ENCODE peak calls at places on chromosomes 13 and 19, in nine cellular contexts. One of them, this sample, is unnamed.

GRCh38 chr13:112959701-112960542 is 9.1 kb upstream of the MCF2L start:
- DNase-seq in stimulated activated CD8-positive, alpha-beta memory T cell treated with anti-CD3 and anti-CD28 coated beads, Interleukin-15, amount 100 ng/mL, for 4 hours: no peak
- DNase-seq in right cardiac atrium: peak
- DNase-seq in choroid plexus epithelial cell: no peak
- DNase-seq in RWPE1: no peak
- DNase-seq in T-helper 2 cell: no peak
- DNase-seq in C1 segment of cervical spinal cord: no peak
- DNase-seq in coronary artery: no peak
- DNase-seq in cerebellar cortex: no peak
- DNase-seq in this sample: no peak

GRCh38 chr13:80442613-80443012 is 101.7 kb upstream of the SPRY2 start:
- DNase-seq in stimulated activated CD8-positive, alpha-beta memory T cell treated with anti-CD3 and anti-CD28 coated beads, Interleukin-15, amount 100 ng/mL, for 4 hours: no peak
- DNase-seq in right cardiac atrium: no peak
- DNase-seq in choroid plexus epithelial cell: no peak
- DNase-seq in RWPE1: no peak
- DNase-seq in T-helper 2 cell: no peak
- DNase-seq in C1 segment of cervical spinal cord: no peak
- DNase-seq in coronary artery: no peak
- DNase-seq in cerebellar cortex: no peak
- DNase-seq in this sample: no peak

GRCh38 chr19:30135797-30136196 is 193.8 kb downstream of the URI1 start:
- DNase-seq in stimulated activated CD8-positive, alpha-beta memory T cell treated with anti-CD3 and anti-CD28 coated beads, Interleukin-15, amount 100 ng/mL, for 4 hours: no peak
- DNase-seq in right cardiac atrium: no peak
- DNase-seq in choroid plexus epithelial cell: no peak
- DNase-seq in RWPE1: no peak
- DNase-seq in T-helper 2 cell: no peak
- DNase-seq in C1 segment of cervical spinal cord: no peak
- DNase-seq in coronary artery: no peak
- DNase-seq in cerebellar cortex: no peak
- DNase-seq in this sample: no peak

GRCh38 chr13:48585456-48585840 is 52.6 kb upstream of the RCBTB2 start:
- DNase-seq in stimulated activated CD8-positive, alpha-beta memory T cell treated with anti-CD3 and anti-CD28 coated beads, Interleukin-15, amount 100 ng/mL, for 4 hours: no peak
- DNase-seq in right cardiac atrium: no peak
- DNase-seq in choroid plexus epithelial cell: peak
- DNase-seq in RWPE1: no peak
- DNase-seq in T-helper 2 cell: no peak
- DNase-seq in C1 segment of cervical spinal cord: no peak
- DNase-seq in coronary artery: no peak
- DNase-seq in cerebellar cortex: peak
- DNase-seq in this sample: no peak

GRCh38 chr13:99087954-99088491 is 110.2 kb upstream of the DOCK9 start:
- DNase-seq in stimulated activated CD8-positive, alpha-beta memory T cell treated with anti-CD3 and anti-CD28 coated beads, Interleukin-15, amount 100 ng/mL, for 4 hours: no peak
- DNase-seq in right cardiac atrium: no peak
- DNase-seq in choroid plexus epithelial cell: no peak
- DNase-seq in RWPE1: no peak
- DNase-seq in T-helper 2 cell: peak
- DNase-seq in C1 segment of cervical spinal cord: no peak
- DNase-seq in coronary artery: no peak
- DNase-seq in cerebellar cortex: no peak
- DNase-seq in this sample: no peak

GRCh38 chr19:8306235-8307054 is 1.7 kb downstream of the CD320 start:
- DNase-seq in stimulated activated CD8-positive, alpha-beta memory T cell treated with anti-CD3 and anti-CD28 coated beads, Interleukin-15, amount 100 ng/mL, for 4 hours: no peak
- DNase-seq in right cardiac atrium: no peak
- DNase-seq in choroid plexus epithelial cell: no peak
- DNase-seq in RWPE1: no peak
- DNase-seq in T-helper 2 cell: no peak
- DNase-seq in C1 segment of cervical spinal cord: no peak
- DNase-seq in coronary artery: no peak
- DNase-seq in cerebellar cortex: no peak
- DNase-seq in this sample: no peak

GRCh38 chr13:99959538-99960230 is 11.9 kb downstream of the ZIC5 start:
- DNase-seq in stimulated activated CD8-positive, alpha-beta memory T cell treated with anti-CD3 and anti-CD28 coated beads, Interleukin-15, amount 100 ng/mL, for 4 hours: no peak
- DNase-seq in right cardiac atrium: no peak
- DNase-seq in choroid plexus epithelial cell: peak
- DNase-seq in RWPE1: no peak
- DNase-seq in T-helper 2 cell: no peak
- DNase-seq in C1 segment of cervical spinal cord: no peak
- DNase-seq in coronary artery: peak
- DNase-seq in cerebellar cortex: peak
- DNase-seq in this sample: no peak

GRCh38 chr13:20313896-20314295 is 81.8 kb upstream of the GJB6 start:
- DNase-seq in stimulated activated CD8-positive, alpha-beta memory T cell treated with anti-CD3 and anti-CD28 coated beads, Interleukin-15, amount 100 ng/mL, for 4 hours: no peak
- DNase-seq in right cardiac atrium: no peak
- DNase-seq in choroid plexus epithelial cell: no peak
- DNase-seq in RWPE1: no peak
- DNase-seq in T-helper 2 cell: no peak
- DNase-seq in C1 segment of cervical spinal cord: no peak
- DNase-seq in coronary artery: no peak
- DNase-seq in cerebellar cortex: no peak
- DNase-seq in this sample: no peak

GRCh38 chr13:95375706-95376105 is 74.5 kb upstream of the ABCC4 start:
- DNase-seq in stimulated activated CD8-positive, alpha-beta memory T cell treated with anti-CD3 and anti-CD28 coated beads, Interleukin-15, amount 100 ng/mL, for 4 hours: no peak
- DNase-seq in right cardiac atrium: no peak
- DNase-seq in choroid plexus epithelial cell: no peak
- DNase-seq in RWPE1: no peak
- DNase-seq in T-helper 2 cell: no peak
- DNase-seq in C1 segment of cervical spinal cord: no peak
- DNase-seq in coronary artery: no peak
- DNase-seq in cerebellar cortex: no peak
- DNase-seq in this sample: no peak

GRCh38 chr19:33348301-33349010 is 25.1 kb upstream of the CEBPG start:
- DNase-seq in stimulated activated CD8-positive, alpha-beta memory T cell treated with anti-CD3 and anti-CD28 coated beads, Interleukin-15, amount 100 ng/mL, for 4 hours: no peak
- DNase-seq in right cardiac atrium: no peak
- DNase-seq in choroid plexus epithelial cell: peak
- DNase-seq in RWPE1: no peak
- DNase-seq in T-helper 2 cell: no peak
- DNase-seq in C1 segment of cervical spinal cord: no peak
- DNase-seq in coronary artery: no peak
- DNase-seq in cerebellar cortex: no peak
- DNase-seq in this sample: no peak

GRCh38 chr13:114124921-114125320 is 7.5 kb downstream of the RASA3 start:
- DNase-seq in stimulated activated CD8-positive, alpha-beta memory T cell treated with anti-CD3 and anti-CD28 coated beads, Interleukin-15, amount 100 ng/mL, for 4 hours: peak
- DNase-seq in right cardiac atrium: no peak
- DNase-seq in choroid plexus epithelial cell: peak
- DNase-seq in RWPE1: no peak
- DNase-seq in T-helper 2 cell: peak
- DNase-seq in C1 segment of cervical spinal cord: no peak
- DNase-seq in coronary artery: no peak
- DNase-seq in cerebellar cortex: no peak
- DNase-seq in this sample: peak

GRCh38 chr13:113959198-113959597 is 14.7 kb downstream of the C13orf46 start:
- DNase-seq in stimulated activated CD8-positive, alpha-beta memory T cell treated with anti-CD3 and anti-CD28 coated beads, Interleukin-15, amount 100 ng/mL, for 4 hours: no peak
- DNase-seq in right cardiac atrium: no peak
- DNase-seq in choroid plexus epithelial cell: peak
- DNase-seq in RWPE1: no peak
- DNase-seq in T-helper 2 cell: no peak
- DNase-seq in C1 segment of cervical spinal cord: no peak
- DNase-seq in coronary artery: no peak
- DNase-seq in cerebellar cortex: no peak
- DNase-seq in this sample: no peak

GRCh38 chr13:67369895-67370660 is 139.9 kb upstream of the PCDH9 start:
- DNase-seq in stimulated activated CD8-positive, alpha-beta memory T cell treated with anti-CD3 and anti-CD28 coated beads, Interleukin-15, amount 100 ng/mL, for 4 hours: no peak
- DNase-seq in right cardiac atrium: no peak
- DNase-seq in choroid plexus epithelial cell: peak
- DNase-seq in RWPE1: peak
- DNase-seq in T-helper 2 cell: no peak
- DNase-seq in C1 segment of cervical spinal cord: no peak
- DNase-seq in coronary artery: no peak
- DNase-seq in cerebellar cortex: no peak
- DNase-seq in this sample: no peak

GRCh38 chr19:10290439-10290875 is 705 bp downstream of the ICAM5 start:
- DNase-seq in stimulated activated CD8-positive, alpha-beta memory T cell treated with anti-CD3 and anti-CD28 coated beads, Interleukin-15, amount 100 ng/mL, for 4 hours: no peak
- DNase-seq in right cardiac atrium: peak
- DNase-seq in choroid plexus epithelial cell: no peak
- DNase-seq in RWPE1: peak
- DNase-seq in T-helper 2 cell: no peak
- DNase-seq in C1 segment of cervical spinal cord: no peak
- DNase-seq in coronary artery: no peak
- DNase-seq in cerebellar cortex: no peak
- DNase-seq in this sample: no peak

GRCh38 chr19:49680473-49681351 is 3.6 kb downstream of the PRMT1 start:
- DNase-seq in stimulated activated CD8-positive, alpha-beta memory T cell treated with anti-CD3 and anti-CD28 coated beads, Interleukin-15, amount 100 ng/mL, for 4 hours: peak
- DNase-seq in right cardiac atrium: peak
- DNase-seq in choroid plexus epithelial cell: peak
- DNase-seq in RWPE1: peak
- DNase-seq in T-helper 2 cell: peak
- DNase-seq in C1 segment of cervical spinal cord: peak
- DNase-seq in coronary artery: no peak
- DNase-seq in cerebellar cortex: peak
- DNase-seq in this sample: peak

GRCh38 chr13:30759748-30760147 is 24.4 kb downstream of the ALOX5AP start:
- DNase-seq in stimulated activated CD8-positive, alpha-beta memory T cell treated with anti-CD3 and anti-CD28 coated beads, Interleukin-15, amount 100 ng/mL, for 4 hours: no peak
- DNase-seq in right cardiac atrium: no peak
- DNase-seq in choroid plexus epithelial cell: peak
- DNase-seq in RWPE1: no peak
- DNase-seq in T-helper 2 cell: no peak
- DNase-seq in C1 segment of cervical spinal cord: no peak
- DNase-seq in coronary artery: no peak
- DNase-seq in cerebellar cortex: no peak
- DNase-seq in this sample: no peak

GRCh38 chr13:46211116-46211515 is 612 bp upstream of the LRRC63 start:
- DNase-seq in stimulated activated CD8-positive, alpha-beta memory T cell treated with anti-CD3 and anti-CD28 coated beads, Interleukin-15, amount 100 ng/mL, for 4 hours: peak
- DNase-seq in right cardiac atrium: no peak
- DNase-seq in choroid plexus epithelial cell: no peak
- DNase-seq in RWPE1: peak
- DNase-seq in T-helper 2 cell: peak
- DNase-seq in C1 segment of cervical spinal cord: no peak
- DNase-seq in coronary artery: no peak
- DNase-seq in cerebellar cortex: no peak
- DNase-seq in this sample: no peak

GRCh38 chr19:55586976-55587668 is 6.5 kb upstream of the ZNF579 start:
- DNase-seq in stimulated activated CD8-positive, alpha-beta memory T cell treated with anti-CD3 and anti-CD28 coated beads, Interleukin-15, amount 100 ng/mL, for 4 hours: peak
- DNase-seq in right cardiac atrium: peak
- DNase-seq in choroid plexus epithelial cell: peak
- DNase-seq in RWPE1: peak
- DNase-seq in T-helper 2 cell: peak
- DNase-seq in C1 segment of cervical spinal cord: peak
- DNase-seq in coronary artery: peak
- DNase-seq in cerebellar cortex: peak
- DNase-seq in this sample: peak

GRCh38 chr19:49361438-49362047 is 673 bp downstream of the TEAD2 start:
- DNase-seq in stimulated activated CD8-positive, alpha-beta memory T cell treated with anti-CD3 and anti-CD28 coated beads, Interleukin-15, amount 100 ng/mL, for 4 hours: no peak
- DNase-seq in right cardiac atrium: peak
- DNase-seq in choroid plexus epithelial cell: peak
- DNase-seq in RWPE1: peak
- DNase-seq in T-helper 2 cell: no peak
- DNase-seq in C1 segment of cervical spinal cord: no peak
- DNase-seq in coronary artery: peak
- DNase-seq in cerebellar cortex: peak
- DNase-seq in this sample: no peak

This sample was measured in D721Med.